ENCODE peak calls at places on chromosome 19, in four cellular contexts. H is cardiac fibroblast, A is left ventricle myocardium inferior, U is PC-9. C is an unnamed sample.
A peak's percentile ranks its signal among the peaks of the same experiment; 100 is the strongest.

GRCh38 chr19:14408641-14409120 is 10.5 kb downstream of the DDX39A start:
- DNase-seq in H (peak; percentile 54), U (no peak), A (no peak), C (no peak)

GRCh38 chr19:14333101-14333871 is 48.0 kb upstream of the ADGRE5 start:
- DNase-seq in H (peak; percentile 23), U (peak; percentile 73), A (peak; percentile 19), C (no peak)

GRCh38 chr19:38739440-38740251 is 4.6 kb downstream of the CAPN12 start:
- DNase-seq in U (no peak), H (no peak), A (no peak), C (no peak)

GRCh38 chr19:49492573-49493411 is 3.4 kb upstream of the RPS11 start:
- DNase-seq in A (no peak), H (peak; percentile 47), U (no peak), C (peak; percentile 65)

GRCh38 chr19:34269968-34270621 is 15.7 kb downstream of the GARRE1 start:
- DNase-seq in A (peak; percentile 43), U (peak; percentile 61), H (peak; percentile 90), C (no peak)

GRCh38 chr19:34232566-34233481 is 21.5 kb upstream of the GARRE1 start:
- DNase-seq in H (peak; percentile 95), U (peak; percentile 64), A (peak; percentile 53), C (no peak)

GRCh38 chr19:17872251-17873001 is 681 bp downstream of the SLC5A5 start:
- DNase-seq in H (no peak), U (no peak), A (no peak), C (no peak)

GRCh38 chr19:49058592-49058991 is 1.0 kb upstream of the CGB7 start:
- DNase-seq in H (no peak), U (no peak), A (no peak), C (no peak)

GRCh38 chr19:38736413-38737280 is 7.6 kb downstream of the CAPN12 start:
- DNase-seq in H (no peak), A (no peak), U (peak; percentile 47), C (no peak)

GRCh38 chr19:54477650-54478049 is 4.6 kb upstream of the CDC42EP5 start:
- DNase-seq in U (no peak), A (no peak), H (no peak), C (no peak)

GRCh38 chr19:5141278-5141925 is 172.5 kb downstream of the KDM4B start:
- DNase-seq in A (no peak), U (no peak), H (peak; percentile 7), C (no peak)

GRCh38 chr19:48490980-48491792 is 20.4 kb downstream of the LMTK3 start:
- DNase-seq in H (no peak), A (no peak), U (no peak), C (no peak)

GRCh38 chr19:9431475-9431874 is 3.9 kb downstream of the ZNF266 start:
- DNase-seq in A (peak; percentile 35), U (peak; percentile 19), H (peak; percentile 82), C (no peak)

GRCh38 chr19:36876993-36877938 is 26.6 kb downstream of the ZNF345 start:
- DNase-seq in H (peak; percentile 11), U (no peak), A (no peak), C (no peak)

GRCh38 chr19:51478381-51479285 is at the start of gene CEACAM18:
- DNase-seq in A (no peak), U (no peak), H (no peak), C (no peak)

GRCh38 chr19:12666305-12667048 is at the start of the genes MAN2B1 and WDR83:
- DNase-seq in H (peak; percentile 59), A (peak; percentile 82), U (peak; percentile 72), C (no peak)

GRCh38 chr19:33444993-33445751 is 71.7 kb downstream of the CEBPG start:
- DNase-seq in U (no peak), A (peak; percentile 11), H (no peak), C (no peak)

GRCh38 chr19:48415395-48415794 is 21.9 kb downstream of the GRIN2D start:
- DNase-seq in U (peak; percentile 71), H (peak; percentile 58), A (peak; percentile 81), C (no peak)

GRCh38 chr19:32876919-32877285 is 7.3 kb upstream of the SLC7A9 start:
- DNase-seq in H (peak; percentile 9), U (peak; percentile 47), A (no peak), C (no peak)

GRCh38 chr19:408441-409005 is 424 bp downstream of the C2CD4C start:
- DNase-seq in H (no peak), A (no peak), U (no peak), C (no peak)

GRCh38 chr19:30648321-30648720 is 276.1 kb downstream of the ZNF536 start:
- DNase-seq in U (no peak), H (peak; percentile 11), A (no peak), C (no peak)

GRCh38 chr19:5718579-5719273 is 1.2 kb downstream of the LONP1 start:
- DNase-seq in U (peak; percentile 39), H (peak; percentile 89), A (no peak), C (peak; percentile 14)

GRCh38 chr19:12767150-12767549 is 8.2 kb downstream of the HOOK2 start:
- DNase-seq in U (no peak), A (no peak), H (no peak), C (no peak)

GRCh38 chr19:20359933-20360720 is 193.1 kb downstream of the ZNF486 start:
- DNase-seq in H (no peak), A (no peak), U (no peak), C (no peak)

GRCh38 chr19:41321600-41322270 is 11.8 kb downstream of the CCDC97 start:
- DNase-seq in A (no peak), U (peak; percentile 57), H (peak; percentile 75), C (no peak)

GRCh38 chr19:45645631-45646344 is 6.6 kb upstream of the EML2 start:
- DNase-seq in A (peak; percentile 82), U (peak; percentile 76), H (peak; percentile 89), C (no peak)

GRCh38 chr19:53372196-53372595 is 6.7 kb downstream of the ZNF525 start:
- DNase-seq in U (no peak), A (no peak), H (no peak), C (peak; percentile 68)

GRCh38 chr19:1720237-1720636 is 33.1 kb upstream of the ONECUT3 start:
- DNase-seq in H (no peak), U (no peak), A (no peak), C (no peak)
- TF ChIP-seq CTCF in H (no peak), U (no peak), A (no peak), C (no peak)

DNA sequence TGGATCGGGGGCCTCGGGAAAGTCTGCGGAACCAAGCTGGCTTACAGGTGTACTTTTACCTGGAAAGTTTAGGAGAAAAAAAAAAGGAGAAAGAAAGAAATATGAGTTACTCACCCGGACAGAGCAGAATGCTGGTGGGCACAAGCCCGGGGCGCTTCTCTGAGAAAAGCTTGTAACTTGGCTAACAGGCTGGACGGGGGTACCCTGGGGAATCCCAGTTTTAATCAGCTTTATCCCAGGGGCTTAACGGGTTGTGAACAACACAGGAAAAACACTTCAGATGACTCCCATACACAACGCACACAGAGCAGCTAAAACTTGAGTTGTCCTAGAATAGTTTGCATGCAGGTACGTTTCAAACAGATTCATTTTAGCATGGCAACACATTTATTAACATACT is 37.3 kb downstream of the KLF2 start:
- DNase-seq in A (no peak), U (no peak), H (no peak), C (no peak)
- H3K4me3 ChIP-seq in A (no peak overlapping the region), U (no peak overlapping the region), H (no peak overlapping the region), C (no peak overlapping the region)

GRCh38 chr19:3207466-3208242 is 16.8 kb upstream of the CELF5 start:
- DNase-seq in H (no peak), U (no peak), A (no peak), C (no peak)

GRCh38 chr19:3208317-3209207 is 15.9 kb upstream of the CELF5 start:
- DNase-seq in A (no peak), U (no peak), H (no peak), C (no peak)

GRCh38 chr19:3213159-3213558 is 11.3 kb upstream of the CELF5 start:
- DNase-seq in U (no peak), A (no peak), H (no peak), C (no peak)

GRCh38 chr19:3211191-3211590 is 13.3 kb upstream of the CELF5 start:
- DNase-seq in U (no peak), A (no peak), H (no peak), C (no peak)

GRCh38 chr19:3210347-3211017 is 14.0 kb upstream of the CELF5 start:
- DNase-seq in U (peak; percentile 34), A (peak; percentile 46), H (peak; percentile 47), C (no peak)
- TF ChIP-seq CTCF in U (peak; percentile 54), A (peak; percentile 69), H (peak; percentile 82), C (peak; percentile 74)

GRCh38 chr19:7349961-7350711 is 1.4 kb downstream of the ARHGEF18 start:
- DNase-seq in U (no peak), H (no peak), A (no peak), C (no peak)

GRCh38 chr19:7346488-7346971 is 2.2 kb upstream of the ARHGEF18 start:
- DNase-seq in A (no peak), U (no peak), H (no peak), C (no peak)

GRCh38 chr19:7349231-7349591 is 474 bp downstream of the ARHGEF18 start:
- DNase-seq in H (no peak), U (no peak), A (no peak), C (no peak)

GRCh38 chr19:7351861-7352260 is 3.1 kb downstream of the ARHGEF18 start:
- DNase-seq in U (no peak), A (no peak), H (no peak), C (no peak)

DNA sequence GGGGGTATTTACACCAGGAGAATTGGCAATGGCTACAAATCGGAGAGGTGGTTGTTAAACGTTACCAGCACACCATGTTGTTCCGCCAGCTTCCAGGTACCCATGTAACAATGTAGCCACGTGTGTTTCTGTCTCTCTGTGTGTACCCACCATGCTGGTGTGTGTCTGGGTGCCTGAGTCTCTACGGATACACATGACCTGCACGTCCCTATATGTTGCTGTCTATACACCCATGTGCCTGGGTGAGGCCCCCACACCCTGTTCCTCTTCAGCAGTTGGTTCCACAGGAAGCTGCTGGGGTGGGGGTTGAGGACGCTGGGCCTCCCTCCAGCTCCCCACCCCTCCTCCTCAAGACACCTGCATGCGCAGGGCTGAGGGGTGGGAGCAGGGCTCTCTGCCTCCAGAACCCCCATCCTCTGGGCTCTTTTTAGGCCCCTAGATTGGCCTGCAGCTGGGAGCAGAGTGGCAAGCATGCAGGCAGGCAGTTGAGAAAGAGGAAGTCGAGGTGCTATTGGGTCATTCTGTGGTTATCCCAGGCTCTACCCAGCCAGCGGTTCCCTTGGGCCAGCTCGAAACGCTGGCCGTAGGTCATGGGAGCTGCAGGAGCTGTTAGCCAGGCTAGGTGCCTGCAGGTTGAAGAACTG is at the start of gene ARHGEF18:
- DNase-seq in A (peak; percentile 23), U (no peak), H (no peak), C (no peak)
- H3K4me3 ChIP-seq in A (no peak within 1 kb of the TSS), U (no peak within 1 kb of the TSS), H (no peak within 1 kb of the TSS), C (no peak within 1 kb of the TSS)

GRCh38 chr19:19171821-19172532 is 1.9 kb upstream of the MEF2B start:
- DNase-seq in U (no peak), A (no peak), H (peak; percentile 46), C (no peak)
- TF ChIP-seq CTCF in U (no peak), A (no peak), H (no peak), C (no peak)

C was measured in LNCaP clone FGC.